ENCODE peak calls at places on chromosomes 12 and 14, in five cellular contexts. H is mesenchymal stem cell, W is endothelial cell of umbilical vein, M is IMR-90, G is astrocyte. J is an unnamed sample.

GRCh38 chr14:105165761-105166485 is 2.7 kb downstream of the JAG2 start:
- DNase-seq in H (no peak), W (no peak), M (no peak), G (no peak), J (no peak)

GRCh38 chr12:26028953-26029740 is 70.7 kb downstream of the RASSF8 start:
- DNase-seq in H (peak; percentile 57), W (peak; percentile 78), M (peak; percentile 67), G (no peak), J (peak; percentile 15)

GRCh38 chr14:75711796-75712211 is 50.8 kb downstream of the TTLL5 start:
- DNase-seq in H (peak; percentile 71), W (peak; percentile 46), M (peak; percentile 85), G (peak; percentile 95), J (no peak)

GRCh38 chr12:127696963-127697362 is 570.0 kb upstream of the TMEM132C start:
- DNase-seq in H (no peak), W (no peak), M (no peak), G (no peak), J (no peak)

GRCh38 chr12:26319511-26319910 is 124.1 kb downstream of the SSPN start:
- DNase-seq in H (peak; percentile 95), W (no peak), M (peak; percentile 94), G (peak; percentile 95), J (no peak)

GRCh38 chr12:2387051-2387834 is 334.5 kb downstream of the CACNA1C start:
- DNase-seq in H (no peak), W (no peak), M (peak; percentile 58), G (peak; percentile 28), J (no peak)

GRCh38 chr12:15196221-15196620 is 25.0 kb downstream of the RERG start:
- DNase-seq in H (no peak), W (no peak), M (no peak), G (no peak), J (no peak)

GRCh38 chr12:8913702-8914032 is 642 bp upstream of the PHC1 start:
- DNase-seq in H (no peak), W (no peak), M (no peak), G (peak; percentile 8), J (no peak)

GRCh38 chr12:107554941-107555340 is 130.7 kb upstream of the PWP1 start:
- DNase-seq in H (no peak), W (no peak), M (no peak), G (no peak), J (no peak)

GRCh38 chr14:59600211-59600945 is 23.8 kb upstream of the CCDC175 start:
- DNase-seq in H (no peak), W (no peak), M (peak; percentile 22), G (peak; percentile 47), J (no peak)

GRCh38 chr14:99066378-99066777 is 205.6 kb downstream of the BCL11B start:
- DNase-seq in H (no peak), W (no peak), M (no peak), G (no peak), J (no peak)

GRCh38 chr12:104055686-104056388 is 5.8 kb upstream of the GLT8D2 start:
- DNase-seq in H (no peak), W (peak; percentile 79), M (peak; percentile 47), G (peak; percentile 42), J (no peak)

GRCh38 chr12:120483621-120484020 is 12.3 kb upstream of the DYNLL1 start:
- DNase-seq in H (no peak), W (no peak), M (no peak), G (no peak), J (no peak)

GRCh38 chr12:74890237-74890599 is 319.4 kb downstream of the KCNC2 start:
- DNase-seq in H (peak; percentile 78), W (peak; percentile 79), M (peak; percentile 92), G (peak; percentile 89), J (no peak)

GRCh38 chr12:116123511-116124258 is 153.8 kb downstream of the MED13L start:
- DNase-seq in H (peak; percentile 78), W (peak; percentile 84), M (peak; percentile 66), G (peak; percentile 53), J (peak; percentile 45)

GRCh38 chr12:108305520-108305919 is 33.6 kb downstream of the CMKLR1 start:
- DNase-seq in H (peak; percentile 33), W (no peak), M (peak; percentile 71), G (peak; percentile 84), J (no peak)

GRCh38 chr12:19234171-19234704 is 104.7 kb downstream of the PLEKHA5 start:
- DNase-seq in H (peak; percentile 59), W (no peak), M (peak; percentile 35), G (peak; percentile 27), J (no peak)

GRCh38 chr14:104085032-104085888 is at the start of gene ASPG:
- DNase-seq in H (no peak), W (no peak), M (no peak), G (no peak), J (no peak)

GRCh38 chr12:41014643-41015020 is 173.5 kb upstream of the PDZRN4 start:
- DNase-seq in H (peak; percentile 7), W (peak; percentile 86), M (peak; percentile 0), G (peak; percentile 71), J (no peak)

GRCh38 chr12:119988440-119988787 is 622 bp upstream of the BICDL1 start:
- DNase-seq in H (peak; percentile 56), W (peak; percentile 4), M (peak; percentile 42), G (peak; percentile 49), J (no peak)

GRCh38 chr14:89252887-89253532 is 164.0 kb downstream of the FOXN3 start:
- DNase-seq in H (no peak), W (no peak), M (peak; percentile 11), G (no peak), J (no peak)

GRCh38 chr14:76109087-76109880 is 42.4 kb upstream of the GPATCH2L start:
- DNase-seq in H (no peak), W (no peak), M (no peak), G (no peak), J (no peak)

GRCh38 chr14:102993523-102993922 is 63.8 kb downstream of the CDC42BPB start:
- DNase-seq in H (peak; percentile 69), W (peak; percentile 49), M (peak; percentile 71), G (peak; percentile 43), J (no peak)

GRCh38 chr12:3216726-3217682 is 139.8 kb downstream of the TSPAN9 start:
- DNase-seq in H (peak; percentile 92), W (peak; percentile 89), M (peak; percentile 88), G (peak; percentile 71), J (no peak)

GRCh38 chr14:65462411-65462810 is 49.9 kb downstream of the FUT8 start:
- DNase-seq in H (no peak), W (no peak), M (peak; percentile 60), G (peak; percentile 91), J (no peak)

GRCh38 chr12:53053223-53054111 is 3.6 kb downstream of the TNS2 start:
- DNase-seq in H (peak; percentile 51), W (peak; percentile 34), M (no peak), G (no peak), J (no peak)

GRCh38 chr12:121964813-121965643 is 46.6 kb downstream of the CFAP251 start:
- DNase-seq in H (peak; percentile 36), W (peak; percentile 43), M (peak; percentile 61), G (peak; percentile 92), J (no peak)

GRCh38 chr14:61501714-61502458 is 180.5 kb downstream of the PRKCH start:
- DNase-seq in H (no peak), W (no peak), M (no peak), G (no peak), J (no peak)

GRCh38 chr14:61504841-61505340 is 183.5 kb downstream of the PRKCH start:
- DNase-seq in H (no peak), W (no peak), M (no peak), G (no peak), J (no peak)

GRCh38 chr14:61505815-61506809 is 184.7 kb downstream of the PRKCH start:
- DNase-seq in H (peak; percentile 92), W (peak; percentile 39), M (peak; percentile 71), G (peak; percentile 98), J (no peak)

GRCh38 chr14:61502459-61503093 is 181.2 kb downstream of the PRKCH start:
- DNase-seq in H (no peak), W (peak; percentile 55), M (no peak), G (peak; percentile 61), J (no peak)

DNA sequence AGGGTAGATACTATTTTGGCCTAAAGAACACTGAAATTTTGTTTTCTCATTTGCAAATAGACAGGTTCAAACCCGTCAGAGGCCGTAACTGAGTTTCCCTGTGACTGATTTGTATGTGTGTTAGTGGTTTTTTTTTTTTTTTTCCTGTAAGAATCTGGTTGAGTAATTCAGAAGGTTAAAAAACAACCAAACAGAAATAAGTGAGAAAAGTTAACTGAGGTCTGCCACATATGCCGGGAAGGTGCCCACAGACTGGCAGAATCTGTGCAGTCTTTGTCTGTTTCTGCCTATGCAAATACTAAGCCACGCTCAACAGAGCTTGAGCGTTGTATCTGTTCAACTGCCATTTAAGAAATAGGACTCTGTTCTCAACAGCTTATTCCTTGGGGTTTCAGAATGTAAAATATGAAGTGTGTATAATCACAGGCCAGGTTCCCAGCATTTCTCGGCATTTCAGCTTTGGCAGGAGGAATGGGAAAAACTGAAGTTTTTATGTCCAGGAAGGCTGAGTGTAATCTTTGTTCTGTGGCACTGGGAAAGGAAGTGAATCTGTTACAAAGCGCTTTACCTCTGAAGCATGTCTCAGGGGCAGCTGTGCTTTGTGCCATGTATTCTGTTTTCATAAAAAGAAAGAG is 181.9 kb downstream of the PRKCH start:
- DNase-seq in H (no peak), W (peak; percentile 93), M (peak; percentile 33), G (peak; percentile 66), J (peak; percentile 69)
- H3K9ac ChIP-seq in H (peak overlapping the region; percentile 69), W (peak overlapping the region; percentile 51), M (peak overlapping the region; percentile 18), G (peak overlapping the region; percentile 8), J (peak overlapping the region; percentile 59)

DNA sequence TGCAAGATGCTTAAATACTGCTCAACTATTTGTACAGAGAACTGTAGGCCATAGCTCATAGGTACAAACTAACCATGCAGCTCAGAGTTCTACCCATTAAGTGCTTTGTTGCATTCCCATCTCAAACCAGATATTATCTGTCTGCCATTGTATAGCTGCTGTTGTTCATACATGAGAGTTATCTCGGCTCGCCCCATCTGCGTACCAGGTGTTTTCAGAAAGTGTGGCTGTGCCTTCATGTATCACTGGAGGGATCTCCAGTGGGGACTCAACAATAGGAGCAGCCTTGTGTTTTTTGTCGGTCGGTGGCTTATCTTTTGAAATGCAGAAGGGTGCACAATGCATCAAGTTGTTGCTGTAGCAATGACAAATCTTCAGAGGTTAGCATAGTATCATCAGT is 678.3 kb downstream of the RERGL start:
- DNase-seq in H (no peak), W (no peak), M (no peak), G (no peak), J (no peak)
- H2AFZ ChIP-seq in H (no peak overlapping the region), W (no peak overlapping the region), M (no peak overlapping the region), G (no peak overlapping the region), J (no peak overlapping the region)

GRCh38 chr12:124544311-124544970 is 23.0 kb downstream of the NCOR2 start:
- DNase-seq in H (peak; percentile 65), W (no peak), M (no peak), G (no peak), J (no peak)
- H3K4me1 ChIP-seq in H (peaks cover 75% of the 10 kb centered on the region), W (peaks cover 12% of the 10 kb centered on the region), M (peaks cover 29% of the 10 kb centered on the region), G (peaks cover 50% of the 10 kb centered on the region), J (peaks cover 2% of the 10 kb centered on the region)

GRCh38 chr12:4267904-4268548 is 5.5 kb upstream of the CCND2 start:
- DNase-seq in H (peak; percentile 32), W (peak; percentile 33), M (no peak), G (no peak), J (no peak)

GRCh38 chr12:4270670-4271432 is 2.7 kb upstream of the CCND2 start:
- DNase-seq in H (peak; percentile 45), W (peak; percentile 15), M (no peak), G (no peak), J (peak; percentile 15)

GRCh38 chr12:4268549-4269181 is 4.9 kb upstream of the CCND2 start:
- DNase-seq in H (peak; percentile 34), W (peak; percentile 40), M (no peak), G (no peak), J (peak; percentile 15)

GRCh38 chr12:4270016-4270669 is 3.4 kb upstream of the CCND2 start:
- DNase-seq in H (no peak), W (no peak), M (no peak), G (no peak), J (peak; percentile 9)

GRCh38 chr12:4269279-4269991 is 4.1 kb upstream of the CCND2 start:
- DNase-seq in H (peak; percentile 75), W (peak; percentile 65), M (peak; percentile 29), G (peak; percentile 26), J (peak; percentile 90)
- H3K9ac ChIP-seq in H (peak overlapping the region; percentile 77), W (peak overlapping the region; percentile 57), M (no peak overlapping the region), G (peak overlapping the region; percentile 38), J (peak overlapping the region; percentile 20)